ENCODE peak calls at places on chromosomes 3 and 15, in eight cellular contexts. B is brain microvascular endothelial cell, C is choroid plexus epithelial cell, N is RWPE2, K is psoas muscle, W is lower lobe of right lung, T is fibroblast of villous mesenchyme, J is esophagus muscularis mucosa. U is an unnamed sample.

GRCh38 chr3:9397911-9398714 is 698 bp downstream of the SETD5 start:
- DNase-seq in B (peak; percentile 49), C (peak; percentile 45), N (peak; percentile 54), K (peak; percentile 41), W (peak; percentile 56), T (peak; percentile 47), J (no peak), U (peak; percentile 40)

GRCh38 chr3:70982274-70982673 is 601.3 kb downstream of the FOXP1 start:
- DNase-seq in B (no peak), C (peak; percentile 73), N (no peak), K (no peak), W (no peak), T (peak; percentile 66), J (no peak), U (no peak)

GRCh38 chr15:77697893-77698292 is 65.2 kb upstream of the LINGO1 start:
- DNase-seq in B (no peak), C (no peak), N (no peak), K (no peak), W (no peak), T (no peak), J (no peak), U (no peak)

GRCh38 chr15:74958320-74958907 is 1.8 kb upstream of the RPP25 start:
- DNase-seq in B (no peak), C (no peak), N (peak; percentile 77), K (peak; percentile 56), W (peak; percentile 81), T (peak; percentile 30), J (no peak), U (peak; percentile 52)

GRCh38 chr3:69568458-69568857 is 170.8 kb upstream of the MITF start:
- DNase-seq in B (peak; percentile 63), C (peak; percentile 71), N (no peak), K (no peak), W (no peak), T (peak; percentile 2), J (no peak), U (peak; percentile 53)

GRCh38 chr15:90184119-90184785 is 16.9 kb upstream of the SEMA4B start:
- DNase-seq in B (no peak), C (peak; percentile 81), N (peak; percentile 90), K (peak; percentile 86), W (peak; percentile 86), T (peak; percentile 95), J (no peak), U (peak; percentile 80)

GRCh38 chr15:70538278-70538677 is 225.1 kb downstream of the UACA start:
- DNase-seq in B (no peak), C (peak; percentile 40), N (no peak), K (no peak), W (no peak), T (no peak), J (no peak), U (no peak)

GRCh38 chr3:37492977-37493471 is 318.6 kb upstream of the LRRFIP2 start:
- DNase-seq in B (no peak), C (peak; percentile 12), N (no peak), K (no peak), W (no peak), T (no peak), J (no peak), U (peak; percentile 72)

GRCh38 chr3:89315750-89316149 is 208.3 kb downstream of the EPHA3 start:
- DNase-seq in B (peak; percentile 12), C (no peak), N (no peak), K (no peak), W (no peak), T (no peak), J (no peak), U (no peak)

GRCh38 chr15:90219421-90220141 is 14.2 kb downstream of the CIB1 start:
- DNase-seq in B (no peak), C (no peak), N (no peak), K (peak; percentile 53), W (peak; percentile 69), T (peak; percentile 21), J (no peak), U (peak; percentile 31)

GRCh38 chr15:60476713-60477112 is 2.2 kb downstream of the ICE2 start:
- DNase-seq in B (no peak), C (peak; percentile 58), N (no peak), K (no peak), W (no peak), T (peak; percentile 26), J (no peak), U (peak; percentile 18)

GRCh38 chr3:88626426-88627120 is 476.8 kb downstream of the C3orf38 start:
- DNase-seq in B (no peak), C (no peak), N (no peak), K (no peak), W (no peak), T (no peak), J (no peak), U (no peak)

GRCh38 chr3:66763294-66763693 is 234.8 kb upstream of the KBTBD8 start:
- DNase-seq in B (no peak), C (peak; percentile 39), N (no peak), K (no peak), W (no peak), T (peak; percentile 55), J (no peak), U (peak; percentile 73)

GRCh38 chr15:73237910-73238309 is 130.8 kb downstream of the HCN4 start:
- DNase-seq in B (no peak), C (no peak), N (no peak), K (no peak), W (no peak), T (peak; percentile 16), J (no peak), U (no peak)

GRCh38 chr3:147370316-147370715 is 36.0 kb downstream of the ZIC4 start:
- DNase-seq in B (no peak), C (no peak), N (no peak), K (no peak), W (no peak), T (no peak), J (peak; percentile 8), U (no peak)

GRCh38 chr3:147368561-147369151 is 37.7 kb downstream of the ZIC4 start:
- DNase-seq in B (no peak), C (no peak), N (no peak), K (no peak), W (no peak), T (no peak), J (no peak), U (no peak)

GRCh38 chr3:147369671-147370123 is 36.6 kb downstream of the ZIC4 start:
- DNase-seq in B (no peak), C (peak; percentile 64), N (no peak), K (no peak), W (no peak), T (no peak), J (peak; percentile 45), U (no peak)

GRCh38 chr3:147368151-147368550 is 38.2 kb downstream of the ZIC4 start:
- DNase-seq in B (no peak), C (no peak), N (no peak), K (no peak), W (no peak), T (no peak), J (no peak), U (no peak)

GRCh38 chr3:147369231-147369630 is 37.1 kb downstream of the ZIC4 start:
- DNase-seq in B (no peak), C (no peak), N (no peak), K (no peak), W (no peak), T (no peak), J (peak; percentile 50), U (no peak)
- H3K4me3 ChIP-seq in B (peak overlapping the region; percentile 47), C (peak overlapping the region; percentile 55), N (no peak overlapping the region), K (no peak overlapping the region), W (no peak overlapping the region), T (no peak overlapping the region), J (no peak overlapping the region), U (no peak overlapping the region)

GRCh38 chr3:172692751-172693310 is 18.0 kb downstream of the NCEH1 start:
- DNase-seq in B (no peak), C (peak; percentile 41), N (no peak), K (no peak), W (no peak), T (no peak), J (no peak), U (no peak)

GRCh38 chr3:172687501-172687900 is 23.4 kb downstream of the NCEH1 start:
- DNase-seq in B (no peak), C (no peak), N (no peak), K (no peak), W (no peak), T (no peak), J (no peak), U (no peak)

GRCh38 chr3:172685331-172686214 is 25.3 kb downstream of the NCEH1 start:
- DNase-seq in B (peak; percentile 51), C (peak; percentile 67), N (no peak), K (no peak), W (no peak), T (peak; percentile 49), J (no peak), U (peak; percentile 69)

GRCh38 chr3:172690936-172691335 is 19.9 kb downstream of the NCEH1 start:
- DNase-seq in B (no peak), C (no peak), N (no peak), K (no peak), W (no peak), T (no peak), J (no peak), U (no peak)

GRCh38 chr3:172688588-172688987 is 22.3 kb downstream of the NCEH1 start:
- DNase-seq in B (no peak), C (no peak), N (no peak), K (no peak), W (no peak), T (no peak), J (no peak), U (no peak)
- TF ChIP-seq CTCF in B (no peak), C (no peak), N (no peak), K (no peak), W (no peak), T (no peak), J (no peak), U (no peak)

GRCh38 chr15:49693491-49693890 is 72.6 kb downstream of the DTWD1 start:
- DNase-seq in B (no peak), C (peak; percentile 56), N (no peak), K (no peak), W (no peak), T (peak; percentile 42), J (no peak), U (peak; percentile 21)
- H3K4me3 ChIP-seq in B (no peak overlapping the region), C (no peak overlapping the region), N (no peak overlapping the region), K (no peak overlapping the region), W (no peak overlapping the region), T (no peak overlapping the region), J (no peak overlapping the region), U (no peak overlapping the region)

DNA sequence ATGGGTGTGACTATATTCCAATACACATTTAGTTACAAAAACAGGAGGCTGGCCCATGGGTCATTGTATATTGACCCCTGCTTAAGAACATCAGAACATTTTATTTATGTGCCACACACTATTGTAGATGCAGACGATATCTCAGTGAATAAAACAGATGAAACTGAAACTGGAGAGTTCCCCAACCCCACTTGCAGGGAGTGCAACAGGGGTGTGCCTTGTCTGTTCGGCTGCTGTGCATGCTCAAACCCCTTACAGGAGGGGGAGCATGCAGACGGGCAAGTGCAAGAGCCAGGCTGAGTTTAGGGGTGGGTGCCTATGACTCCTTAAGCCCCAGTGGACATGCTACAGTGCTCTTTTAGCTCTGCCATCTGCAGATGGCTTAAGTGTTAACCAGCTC is 509.6 kb downstream of the IGSF11 start:
- DNase-seq in B (no peak), C (no peak), N (no peak), K (no peak), W (no peak), T (no peak), J (no peak), U (no peak)
- TF ChIP-seq CTCF in B (no peak), C (no peak), N (no peak), K (no peak), W (no peak), T (no peak), J (no peak), U (no peak)

U was measured in cardiac fibroblast.